ENCODE peak calls at places on chromosomes 12 and 14, in five cellular contexts. A is Calu3, H is GM13977, P is fibroblast of the conjunctiva, F is BE2C. G is an unnamed sample.

GRCh38 chr14:85599939-85600338 is 70.0 kb downstream of the FLRT2 start:
- DNase-seq in A (no peak), H (no peak), P (no peak), F (no peak), G (no peak)

GRCh38 chr12:119096429-119097202 is 82.1 kb upstream of the HSPB8 start:
- DNase-seq in A (no peak), H (no peak), P (no peak), F (peak), G (no peak)

GRCh38 chr14:91872517-91873470 is 5.5 kb upstream of the TC2N start:
- DNase-seq in A (peak), H (no peak), P (peak), F (no peak), G (no peak)

GRCh38 chr12:29521951-29522350 is 24.5 kb upstream of the OVCH1 start:
- DNase-seq in A (no peak), H (no peak), P (no peak), F (no peak), G (no peak)

GRCh38 chr12:65882504-65882903 is 58.2 kb downstream of the HMGA2 start:
- DNase-seq in A (no peak), H (no peak), P (no peak), F (no peak), G (no peak)

GRCh38 chr12:57248934-57249742 is 1.8 kb downstream of the STAC3 start:
- DNase-seq in A (no peak), H (no peak), P (no peak), F (no peak), G (no peak)

GRCh38 chr12:123389560-123390351 is 5.8 kb downstream of the KMT5A start:
- DNase-seq in A (peak), H (peak), P (no peak), F (peak), G (no peak)

GRCh38 chr14:95222870-95223398 is 65.6 kb upstream of the DICER1 start:
- DNase-seq in A (no peak), H (no peak), P (peak), F (no peak), G (no peak)